ENCODE peak calls at places on chromosomes 11 and 22, in four cellular contexts. X is right cardiac atrium, L is fibroblast of pulmonary artery, U is A549. P is an unnamed sample.

GRCh38 chr11:88523362-88524028 is 186.0 kb upstream of the CTSC start:
- DNase-seq in U (no peak), L (peak), X (no peak), P (peak)

GRCh38 chr22:26065847-26066246 is 103.4 kb upstream of the SEZ6L start:
- DNase-seq in U (no peak), L (no peak), X (no peak), P (no peak)

GRCh38 chr11:11816511-11817319 is 25.1 kb upstream of the USP47 start:
- DNase-seq in X (no peak), L (peak), U (no peak), P (no peak)

GRCh38 chr11:63769719-63770443 is 1.3 kb upstream of the ZFTA start:
- DNase-seq in X (no peak), U (no peak), L (no peak), P (no peak)

GRCh38 chr11:12746593-12747097 is 72.4 kb downstream of the TEAD1 start:
- DNase-seq in U (peak), L (peak), X (peak), P (peak)

GRCh38 chr11:68206211-68206610 is 6.9 kb downstream of the KMT5B start:
- DNase-seq in U (peak), X (no peak), L (peak), P (peak)

GRCh38 chr11:61698173-61698965 is 18.2 kb downstream of the DAGLA start:
- DNase-seq in U (no peak), X (peak), L (no peak), P (no peak)

GRCh38 chr11:70315726-70316125 is 45.2 kb downstream of the PPFIA1 start:
- DNase-seq in U (no peak), L (no peak), X (no peak), P (no peak)

GRCh38 chr11:113286509-113287497 is 27.6 kb upstream of the TTC12 start:
- DNase-seq in U (no peak), X (no peak), L (peak), P (no peak)

GRCh38 chr11:77396305-77396704 is 77.6 kb downstream of the PAK1 start:
- DNase-seq in U (no peak), L (no peak), X (no peak), P (no peak)

GRCh38 chr11:130070829-130071205 is 1.1 kb downstream of the APLP2 start:
- DNase-seq in U (no peak), L (peak), X (peak), P (peak)

GRCh38 chr11:114762437-114762836 is 84.1 kb downstream of the NXPE2 start:
- DNase-seq in L (peak), X (peak), U (peak), P (peak)

GRCh38 chr11:72752088-72752914 is at the start of gene ARAP1:
- DNase-seq in X (peak), U (peak), L (peak), P (peak)

GRCh38 chr22:40703731-40704130 is 24.4 kb downstream of the MCHR1 start:
- DNase-seq in U (no peak), L (no peak), X (peak), P (no peak)

GRCh38 chr11:120302001-120302805 is 22.9 kb upstream of the TLCD5 start:
- DNase-seq in U (no peak), X (no peak), L (no peak), P (peak)

GRCh38 chr11:110478410-110478809 is 48.7 kb downstream of the FDX1 start:
- DNase-seq in X (no peak), L (no peak), U (no peak), P (no peak)

GRCh38 chr11:63709336-63709735 is 28.0 kb downstream of the RTN3 start:
- DNase-seq in U (no peak), X (no peak), L (peak), P (no peak)

GRCh38 chr22:22156716-22157499 is 87.7 kb upstream of the VPREB1 start:
- DNase-seq in L (peak), X (no peak), U (peak), P (peak)
- H3K4me3 ChIP-seq in L (no peak), X (no peak), U (no peak), P (peak)

GRCh38 chr22:41909290-41910049 is 5.4 kb downstream of the SHISA8 start:
- DNase-seq in U (no peak), X (no peak), L (no peak), P (no peak)

GRCh38 chr22:41912338-41913039 is 2.4 kb downstream of the SHISA8 start:
- DNase-seq in U (no peak), L (no peak), X (peak), P (no peak)

GRCh38 chr22:41910050-41910598 is 4.8 kb downstream of the SHISA8 start:
- DNase-seq in L (no peak), U (no peak), X (peak), P (no peak)

GRCh38 chr22:41911292-41911611 is 3.6 kb downstream of the SHISA8 start:
- DNase-seq in U (no peak), X (peak), L (no peak), P (no peak)

DNA sequence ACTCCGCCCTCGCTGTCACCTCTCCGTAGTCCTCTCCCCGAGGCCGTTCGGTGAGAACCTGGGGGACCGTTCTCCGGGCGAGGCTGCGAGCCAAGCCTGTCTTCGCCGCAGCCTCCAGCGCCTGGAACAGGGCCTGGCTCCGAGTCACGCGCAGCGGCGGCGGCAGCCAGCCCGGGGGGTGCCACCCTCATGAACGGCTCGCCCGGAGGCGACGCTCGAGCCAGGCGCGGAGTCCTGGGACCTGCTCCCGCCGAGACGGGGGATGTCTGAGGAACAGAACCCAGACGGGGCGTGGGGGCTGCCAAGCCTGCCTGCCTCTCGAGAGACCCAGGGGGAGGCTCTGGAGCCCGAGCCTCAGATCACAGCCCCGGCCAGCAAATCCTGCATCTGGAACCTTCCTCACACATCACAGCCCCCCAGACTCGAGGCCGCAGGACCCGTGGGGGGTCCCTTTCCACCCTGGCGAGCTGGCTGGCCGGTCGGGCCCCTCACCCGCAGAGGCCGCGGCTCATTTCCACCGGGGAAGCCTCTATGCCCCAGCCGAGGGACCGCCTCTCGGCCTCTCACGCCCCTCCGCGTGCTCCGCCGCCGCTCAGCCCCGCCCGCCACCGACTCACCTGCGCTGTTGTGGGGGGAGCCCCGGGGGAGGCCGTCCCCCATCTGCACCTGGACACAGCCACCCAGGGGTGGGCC is 4.1 kb downstream of the SHISA8 start:
- DNase-seq in X (peak), U (no peak), L (no peak), P (peak)
- H3K4me3 ChIP-seq in X (peak), U (no peak), L (no peak), P (peak)

GRCh38 chr22:27794244-27794643 is 7.3 kb downstream of the MN1 start:
- DNase-seq in L (no peak), X (no peak), U (no peak), P (no peak)
- H3K4me3 ChIP-seq in L (no peak), X (no peak), U (no peak), P (no peak)

DNA sequence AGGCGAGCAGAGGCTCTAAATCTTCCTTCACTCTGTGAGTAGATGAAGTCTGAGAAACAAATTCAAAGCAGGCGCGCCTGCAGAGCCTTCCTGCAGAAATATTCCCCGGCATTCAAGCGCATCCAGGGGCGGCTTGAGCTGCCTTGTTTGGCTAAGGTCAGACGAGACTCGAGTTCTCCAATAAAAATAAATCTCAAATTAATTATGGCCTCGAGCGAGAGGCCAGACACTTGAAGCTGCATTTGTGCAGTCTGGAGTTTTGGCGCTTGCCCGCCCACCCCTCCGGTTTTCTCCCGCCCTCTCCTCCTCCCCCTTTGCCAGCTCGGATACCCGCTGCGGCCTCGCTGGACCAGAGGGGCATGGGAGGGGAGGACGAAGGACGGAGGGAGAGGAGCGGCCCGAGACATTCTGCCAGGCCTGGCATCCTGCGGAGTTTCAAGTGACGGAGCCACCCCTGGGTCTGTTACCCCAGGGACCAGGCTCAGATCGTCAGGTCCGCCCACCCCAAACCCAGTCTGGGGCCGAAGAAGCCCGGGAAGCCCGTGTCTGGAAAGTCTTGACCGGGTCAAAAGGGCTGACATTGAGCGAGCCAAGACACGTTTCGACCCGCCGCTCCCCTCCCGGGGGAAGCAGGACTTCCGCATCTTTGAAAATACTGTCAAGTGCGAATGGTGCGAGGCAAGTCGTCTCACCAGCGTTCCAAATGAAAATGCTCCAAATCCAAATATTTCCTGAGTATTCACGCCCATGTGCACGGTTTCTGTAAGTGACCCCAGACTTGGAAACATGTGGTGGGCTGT is 3.7 kb upstream of the FLI1 start:
- DNase-seq in X (peak), L (no peak), U (no peak), P (no peak)
- H3K4me3 ChIP-seq in X (peak), L (no peak), U (no peak), P (no peak)

P was measured in PC-3.